ENCODE peak calls at places on chromosomes 2 and 18, in four cellular contexts. M is neural progenitor cell, I is IMR-90, T is kidney. H is an unnamed sample. For H3K4me1, the result is how much of the 10 kb centered on the place peaks cover.

GRCh38 chr2:69173706-69174105 is 160.7 kb downstream of the ANTXR1 start:
- DNase-seq in I (no peak), T (no peak), M (no peak), H (no peak)

GRCh38 chr2:124953921-124954320 is 928.8 kb downstream of the CNTNAP5 start:
- DNase-seq in T (no peak), I (no peak), M (peak), H (no peak)

GRCh38 chr2:6080837-6081541 is 388.8 kb downstream of the SOX11 start:
- DNase-seq in T (no peak), M (no peak), I (no peak), H (peak)

GRCh38 chr2:15511686-15512085 is 49.4 kb downstream of the NBAS start:
- DNase-seq in I (no peak), T (no peak), M (no peak), H (no peak)

GRCh38 chr2:170446078-170446477 is 268.1 kb downstream of the MYO3B start:
- DNase-seq in I (no peak), T (no peak), M (no peak), H (no peak)

GRCh38 chr2:18311413-18311812 is 249.0 kb downstream of the RDH14 start:
- DNase-seq in T (no peak), M (no peak), I (peak), H (no peak)

GRCh38 chr2:106572541-106573148 is 85.5 kb downstream of the CD8B2 start:
- DNase-seq in T (no peak), I (no peak), M (peak), H (no peak)

GRCh38 chr2:105866439-105867170 is 121.9 kb downstream of the NCK2 start:
- DNase-seq in M (peak), T (no peak), I (peak), H (no peak)

GRCh38 chr18:48623468-48624220 is 84.8 kb downstream of the CTIF start:
- DNase-seq in M (no peak), T (no peak), I (peak), H (no peak)

GRCh38 chr2:38754049-38754448 is 2.9 kb upstream of the SRSF7 start:
- DNase-seq in M (no peak), I (no peak), T (no peak), H (no peak)

GRCh38 chr2:178365116-178365515 is 85.9 kb downstream of the PRKRA start:
- DNase-seq in M (no peak), I (no peak), T (no peak), H (no peak)

GRCh38 chr2:178361588-178361987 is 89.4 kb downstream of the PRKRA start:
- DNase-seq in I (no peak), M (no peak), T (no peak), H (no peak)

GRCh38 chr2:178359192-178359912 is 91.6 kb downstream of the PRKRA start:
- DNase-seq in I (no peak), M (no peak), T (no peak), H (no peak)

GRCh38 chr2:178363252-178363651 is 87.7 kb downstream of the PRKRA start:
- DNase-seq in M (no peak), T (no peak), I (peak), H (peak)
- H3K4me1 ChIP-seq in M (under half), T (under half), I (under half), H (under half)

GRCh38 chr2:224925822-224926124 is 116.5 kb downstream of the DOCK10 start:
- DNase-seq in I (peak), M (no peak), T (no peak), H (no peak)

GRCh38 chr2:224927671-224928173 is 114.5 kb downstream of the DOCK10 start:
- DNase-seq in M (no peak), I (peak), T (no peak), H (peak)

GRCh38 chr2:224929512-224929911 is 112.8 kb downstream of the DOCK10 start:
- DNase-seq in I (no peak), M (no peak), T (no peak), H (no peak)

GRCh38 chr2:224925066-224925821 is 117.0 kb downstream of the DOCK10 start:
- DNase-seq in I (no peak), M (no peak), T (no peak), H (no peak)

DNA sequence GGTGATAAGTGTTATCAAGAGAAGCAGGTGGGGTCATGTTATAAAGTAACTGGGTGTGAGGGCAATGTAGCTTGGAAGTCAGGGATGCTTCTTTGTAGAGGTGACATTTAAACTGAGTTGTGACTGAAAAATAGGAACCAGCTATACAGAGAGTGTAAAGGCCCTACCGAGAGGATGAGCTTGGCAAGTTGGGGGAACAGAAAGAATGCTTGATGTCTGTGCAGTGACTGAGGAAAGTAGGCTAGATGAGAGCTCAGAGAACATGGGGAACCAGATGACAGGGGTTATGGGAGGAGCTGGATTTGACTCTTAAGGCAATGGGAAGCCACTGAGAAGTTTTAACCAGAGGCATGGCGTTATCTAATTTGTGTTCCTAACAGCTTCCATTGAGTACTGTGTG is 115.3 kb downstream of the DOCK10 start:
- DNase-seq in T (no peak), I (no peak), M (no peak), H (no peak)
- H3K4me1 ChIP-seq in T (under half), I (under half), M (under half), H (under half)

GRCh38 chr2:28979041-28979440 is 2.1 kb upstream of the TOGARAM2 start:
- DNase-seq in I (no peak), T (no peak), M (no peak), H (peak)

GRCh38 chr2:28976584-28976983 is 4.5 kb upstream of the TOGARAM2 start:
- DNase-seq in I (peak), T (peak), M (no peak), H (no peak)

GRCh38 chr2:28978606-28979005 is 2.5 kb upstream of the TOGARAM2 start:
- DNase-seq in I (no peak), T (no peak), M (no peak), H (no peak)

GRCh38 chr2:28975671-28976070 is 5.4 kb upstream of the TOGARAM2 start:
- DNase-seq in T (no peak), M (no peak), I (no peak), H (no peak)

GRCh38 chr2:28977176-28977875 is 3.8 kb upstream of the TOGARAM2 start:
- DNase-seq in I (no peak), T (no peak), M (no peak), H (no peak)
- H3K4me1 ChIP-seq in I (under half), T (under half), M (under half), H (under half)

GRCh38 chr2:101105654-101106053 is 45.5 kb downstream of the TBC1D8 start:
- DNase-seq in T (no peak), M (no peak), I (no peak), H (no peak)
- H3K4me1 ChIP-seq in T (under half), M (under half), I (under half), H (under half)

DNA sequence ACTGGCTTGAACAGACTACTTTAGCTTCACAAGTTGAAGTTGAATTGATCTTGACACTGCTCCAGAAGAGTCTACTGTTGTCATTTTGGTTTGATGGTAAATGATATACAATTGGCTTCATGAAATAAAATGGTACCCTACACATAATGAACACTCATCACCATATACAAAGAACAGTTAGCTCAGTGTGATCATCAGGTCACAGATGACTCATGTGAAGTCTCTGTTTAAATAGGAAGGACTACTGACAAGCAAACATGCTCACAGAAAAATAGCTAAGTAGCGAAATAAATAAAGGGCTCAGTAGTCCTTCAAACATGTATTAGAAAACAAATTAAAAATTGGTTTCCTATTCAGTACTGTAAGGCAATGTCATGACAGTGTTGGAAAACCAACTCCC is 96.2 kb downstream of the MEIS1 start:
- DNase-seq in I (peak), M (no peak), T (no peak), H (no peak)
- H3K4me1 ChIP-seq in I (under half), M (under half), T (under half), H (under half)